ENCODE peak calls at places on chromosomes 12 and 14, in eight cellular contexts. S is left ventricle myocardium inferior, K is tibial artery, E is tibial nerve, W is fibroblast of pulmonary artery, H is Panc1, N is esophagus muscularis mucosa, T is cardiac fibroblast. O is an unnamed sample.

GRCh38 chr12:67727652-67728295 is 79.2 kb downstream of the DYRK2 start:
- DNase-seq in S (no peak), K (no peak), E (no peak), W (no peak), H (no peak), N (no peak), T (no peak), O (no peak)

GRCh38 chr14:104435147-104436046 is 144.2 kb upstream of the C14orf180 start:
- DNase-seq in S (no peak), K (no peak), E (no peak), W (no peak), H (no peak), N (peak; percentile 81), T (no peak), O (no peak)

GRCh38 chr12:16347391-16348298 is at the start of gene MGST1:
- DNase-seq in S (peak; percentile 62), K (peak; percentile 69), E (peak; percentile 48), W (peak; percentile 77), H (no peak), N (no peak), T (peak; percentile 74), O (peak; percentile 69)

GRCh38 chr12:119393685-119394084 is 59.2 kb downstream of the CCDC60 start:
- DNase-seq in S (no peak), K (no peak), E (no peak), W (no peak), H (no peak), N (no peak), T (no peak), O (no peak)

GRCh38 chr14:74459289-74459946 is 33.4 kb upstream of the SYNDIG1L start:
- DNase-seq in S (no peak), K (no peak), E (no peak), W (peak; percentile 64), H (no peak), N (no peak), T (peak; percentile 76), O (peak; percentile 56)

GRCh38 chr12:18068355-18068754 is 21.6 kb downstream of the RERGL start:
- DNase-seq in S (no peak), K (no peak), E (no peak), W (no peak), H (no peak), N (no peak), T (no peak), O (no peak)

GRCh38 chr12:110858848-110859247 is 12.1 kb downstream of the CCDC63 start:
- DNase-seq in S (no peak), K (no peak), E (no peak), W (no peak), H (no peak), N (no peak), T (no peak), O (no peak)

GRCh38 chr12:44616385-44616784 is 259.7 kb downstream of the NELL2 start:
- DNase-seq in S (no peak), K (no peak), E (no peak), W (no peak), H (no peak), N (no peak), T (no peak), O (no peak)

GRCh38 chr12:125633686-125634085 is 568.5 kb downstream of the AACS start:
- DNase-seq in S (no peak), K (no peak), E (no peak), W (no peak), H (no peak), N (no peak), T (no peak), O (no peak)

GRCh38 chr14:95348395-95349080 is 28.8 kb upstream of the CLMN start:
- DNase-seq in S (no peak), K (no peak), E (no peak), W (no peak), H (no peak), N (no peak), T (no peak), O (no peak)

GRCh38 chr12:31507966-31508365 is 83.0 kb downstream of the DENND5B start:
- DNase-seq in S (no peak), K (no peak), E (no peak), W (peak; percentile 54), H (no peak), N (no peak), T (peak; percentile 75), O (peak; percentile 56)

DNA sequence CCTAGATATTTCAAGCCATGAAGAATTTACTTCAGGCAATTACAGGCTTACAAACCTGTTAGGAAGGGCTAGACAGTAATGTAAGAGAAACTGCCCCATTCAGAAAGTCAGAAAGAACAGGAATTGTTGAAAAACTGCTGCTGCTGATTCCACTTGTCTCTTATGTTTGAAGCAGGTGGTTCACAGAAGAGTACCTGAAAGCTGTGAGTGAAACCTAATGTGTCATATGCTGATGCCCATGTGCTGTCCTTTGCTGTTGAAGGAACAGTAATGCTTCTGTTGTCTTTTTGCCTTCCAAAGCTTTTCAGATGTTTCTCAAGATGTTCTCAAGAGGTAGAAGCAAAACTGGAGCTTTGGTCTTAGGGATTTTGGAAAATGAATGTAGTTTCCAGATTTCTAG is 39.0 kb downstream of the MNAT1 start:
- DNase-seq in S (no peak), K (no peak), E (no peak), W (no peak), H (no peak), N (no peak), T (no peak), O (no peak)
- TF ChIP-seq CTCF in S (no peak), K (no peak), E (no peak), W (no peak), H (no peak), N (no peak), T (no peak), O (no peak)

DNA sequence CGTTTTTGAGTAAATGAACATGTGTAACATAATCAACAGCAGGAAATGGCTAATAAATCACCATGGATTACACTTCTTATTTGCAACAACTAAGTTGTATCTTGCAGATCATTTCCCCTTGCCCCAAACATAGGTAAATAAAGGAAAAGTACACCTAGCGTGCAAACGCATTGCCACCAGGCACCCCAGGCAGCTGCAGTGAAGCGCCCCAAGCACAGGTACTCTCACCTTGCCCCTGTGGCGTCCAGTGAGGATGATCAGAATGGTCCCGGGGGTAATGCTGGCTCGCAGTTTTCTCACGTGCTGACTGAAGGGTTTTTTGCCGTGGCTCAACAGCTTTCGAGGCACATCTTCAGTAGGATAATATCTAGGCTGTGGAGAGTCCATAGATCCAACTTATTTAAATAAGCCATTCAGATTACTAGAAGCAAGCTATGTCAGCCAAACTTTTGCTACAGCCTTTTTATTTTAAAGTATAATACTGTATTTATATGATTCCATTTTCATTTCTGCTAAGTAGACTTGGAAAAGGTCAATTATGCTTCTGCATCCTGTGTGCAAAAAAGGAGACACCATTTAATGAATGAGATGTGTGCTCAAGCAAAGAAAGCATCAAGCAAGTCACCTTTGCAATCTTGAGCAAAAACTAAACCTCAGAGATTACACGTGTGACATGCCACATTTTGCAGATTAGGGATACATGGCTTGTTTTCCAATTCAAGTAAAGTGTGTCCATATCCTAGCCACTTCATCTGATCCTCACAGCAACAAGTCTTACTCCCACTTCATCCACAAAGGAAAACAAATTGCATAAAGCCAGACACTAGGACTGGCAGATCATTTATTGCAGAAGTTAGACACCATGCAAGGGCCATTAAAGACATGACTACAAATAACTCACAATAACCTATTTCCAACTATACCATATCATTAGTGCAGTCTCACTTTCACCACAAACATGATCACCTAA is 2.6 kb downstream of the RPL6 start:
- DNase-seq in S (no peak), K (no peak), E (no peak), W (no peak), H (no peak), N (no peak), T (no peak), O (no peak)
- H3K4me3 ChIP-seq in S (no peak overlapping the region), K (no peak overlapping the region), E (no peak overlapping the region), W (peak overlapping the region; percentile 95), H (peak overlapping the region; percentile 90), N (no peak overlapping the region), T (peak overlapping the region; percentile 74), O (peak overlapping the region; percentile 62)

DNA sequence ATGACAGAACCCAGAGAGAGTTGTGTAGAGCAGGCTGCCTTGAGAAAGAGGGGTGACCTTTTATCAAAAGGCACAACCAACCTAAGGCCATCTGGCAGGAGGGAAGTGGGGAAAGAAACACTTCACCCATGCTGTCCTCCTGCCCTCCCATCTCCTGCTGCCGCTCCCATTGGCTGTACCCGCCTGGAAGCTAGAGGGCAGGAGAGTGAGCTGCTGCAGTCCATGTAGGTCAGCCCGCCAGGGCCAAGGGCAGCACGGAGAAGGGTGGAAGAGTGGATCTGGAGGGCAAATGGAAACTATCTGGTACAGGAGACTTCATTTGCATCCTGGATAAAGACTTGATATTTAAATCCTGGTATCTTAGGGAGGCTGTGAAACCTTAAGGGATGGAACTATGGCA is 11.5 kb upstream of the CABP1 start:
- DNase-seq in S (no peak), K (no peak), E (no peak), W (no peak), H (no peak), N (no peak), T (no peak), O (no peak)
- TF ChIP-seq CTCF in S (peak; percentile 54), K (no peak), E (no peak), W (peak; percentile 30), H (peak; percentile 45), N (no peak), T (peak; percentile 9), O (peak; percentile 16)

DNA sequence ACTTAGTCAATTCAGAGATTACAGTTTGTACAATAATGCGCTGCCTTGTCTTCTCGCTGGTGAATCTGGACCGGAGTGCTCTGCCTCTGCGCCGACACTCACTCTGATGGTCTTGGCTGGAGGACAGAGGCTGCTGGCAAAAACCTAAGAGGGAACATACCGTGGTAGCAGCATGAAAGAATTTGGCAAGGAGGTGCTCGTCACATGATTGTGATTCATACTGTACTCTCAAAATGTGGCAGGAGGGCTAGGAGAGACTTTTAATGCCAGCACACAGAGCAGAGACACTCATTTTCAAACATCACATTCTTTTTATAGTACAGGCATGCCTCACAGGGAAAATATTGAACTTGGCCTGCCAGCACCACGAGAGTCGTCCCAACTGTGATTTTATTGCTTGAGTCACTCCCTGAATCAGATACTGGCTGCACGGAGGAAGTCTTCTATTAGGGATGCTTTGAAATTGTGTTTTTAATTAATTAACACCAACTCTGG is 67.8 kb downstream of the HMGA2 start:
- DNase-seq in S (peak; percentile 71), K (peak; percentile 90), E (peak; percentile 47), W (peak; percentile 99), H (peak; percentile 95), N (no peak), T (peak; percentile 99), O (peak; percentile 100)
- H3K4me3 ChIP-seq in S (peak overlapping the region; percentile 7), K (no peak overlapping the region), E (no peak overlapping the region), W (peak overlapping the region; percentile 35), H (peak overlapping the region; percentile 1), N (no peak overlapping the region), T (peak overlapping the region; percentile 28), O (peak overlapping the region; percentile 56)

DNA sequence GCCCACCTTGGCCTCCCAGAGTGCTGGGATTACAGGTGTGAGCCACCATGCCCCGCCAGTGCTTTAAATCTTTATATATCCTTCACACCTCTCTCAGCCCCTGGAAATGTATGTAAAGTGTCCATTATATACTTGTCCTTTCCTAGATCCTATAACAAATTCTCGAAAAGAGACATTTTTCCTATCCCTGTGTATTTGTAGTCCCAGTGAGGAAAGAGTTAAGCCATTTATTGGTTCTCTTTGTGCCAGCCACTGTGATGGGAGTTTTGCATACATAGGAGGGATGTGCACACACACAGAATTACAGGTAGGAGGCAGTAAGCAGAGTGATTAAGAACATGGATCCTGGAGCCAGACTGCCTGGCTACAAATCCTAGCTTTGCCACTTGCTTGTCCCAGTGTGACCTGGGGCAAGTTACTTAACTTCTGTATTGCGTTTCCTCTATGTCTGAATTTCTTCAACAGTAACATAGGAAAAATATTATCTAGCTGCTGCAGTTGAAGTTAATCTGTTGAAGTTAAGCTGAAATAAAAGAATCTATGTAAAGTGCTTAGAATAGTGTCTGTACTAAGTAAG is 2.1 kb upstream of the RABGGTA start:
- DNase-seq in S (no peak), K (no peak), E (no peak), W (no peak), H (no peak), N (no peak), T (peak; percentile 8), O (no peak)
- TF ChIP-seq CTCF in S (no peak), K (no peak), E (no peak), W (peak; percentile 17), H (peak; percentile 17), N (no peak), T (no peak), O (no peak)